ENCODE peak calls at places on chromosome 11, in ten cellular contexts. I, A, U, Y, B, E, M, O, J and D are unnamed samples.

GRCh38 chr11:10351768-10352641 is 47.1 kb downstream of the ADM start:
- DNase-seq in I (no peak), A (no peak), U (peak), Y (no peak), B (peak), E (no peak), M (peak), O (peak), J (peak), D (peak)

GRCh38 chr11:121699801-121700200 is 247.0 kb upstream of the SORL1-AS1 start:
- DNase-seq in I (no peak), A (no peak), U (no peak), Y (no peak), B (no peak), E (no peak), M (no peak), O (no peak), J (no peak), D (no peak)

GRCh38 chr11:69939551-69940245 is 120.5 kb upstream of the FGF3 start:
- DNase-seq in I (no peak), A (no peak), U (no peak), Y (no peak), B (no peak), E (no peak), M (no peak), O (no peak), J (no peak), D (peak)

GRCh38 chr11:95585071-95585751 is 204.4 kb downstream of the FAM76B start:
- DNase-seq in I (no peak), A (no peak), U (peak), Y (no peak), B (no peak), E (no peak), M (no peak), O (no peak), J (no peak), D (peak)

GRCh38 chr11:10868375-10868774 is 10.5 kb upstream of the ZBED5 start:
- DNase-seq in I (no peak), A (no peak), U (no peak), Y (no peak), B (no peak), E (no peak), M (no peak), O (no peak), J (no peak), D (peak)

GRCh38 chr11:35550374-35551036 is 25.1 kb upstream of the PAMR1 start:
- DNase-seq in I (no peak), A (no peak), U (peak), Y (no peak), B (no peak), E (no peak), M (no peak), O (no peak), J (no peak), D (peak)

GRCh38 chr11:112292785-112293407 is 32.2 kb upstream of the PLET1 start:
- DNase-seq in I (no peak), A (no peak), U (peak), Y (no peak), B (no peak), E (no peak), M (peak), O (no peak), J (peak), D (peak)

GRCh38 chr11:125871391-125872137 is 15.9 kb upstream of the HYLS1 start:
- DNase-seq in I (no peak), A (peak), U (peak), Y (no peak), B (peak), E (peak), M (no peak), O (peak), J (no peak), D (peak)

GRCh38 chr11:61871158-61871597 is 20.2 kb downstream of the FADS3 start:
- DNase-seq in I (peak), A (peak), U (peak), Y (peak), B (peak), E (peak), M (peak), O (peak), J (no peak), D (peak)

GRCh38 chr11:74272276-74272675 is 39.2 kb downstream of the P4HA3 start:
- DNase-seq in I (no peak), A (no peak), U (no peak), Y (no peak), B (no peak), E (no peak), M (no peak), O (no peak), J (no peak), D (no peak)

GRCh38 chr11:132072044-132072879 is 701.8 kb downstream of the NTM start:
- DNase-seq in I (no peak), A (no peak), U (peak), Y (no peak), B (no peak), E (no peak), M (peak), O (no peak), J (peak), D (no peak)

GRCh38 chr11:60281482-60281881 is 1.0 kb downstream of the MS4A4A start:
- DNase-seq in I (no peak), A (no peak), U (no peak), Y (no peak), B (no peak), E (no peak), M (no peak), O (no peak), J (no peak), D (no peak)

GRCh38 chr11:67071420-67072284 is 15.0 kb downstream of the RHOD start:
- DNase-seq in I (peak), A (peak), U (peak), Y (peak), B (peak), E (peak), M (peak), O (peak), J (peak), D (no peak)

GRCh38 chr11:5107285-5107684 is 30.9 kb downstream of the OR52A5 start:
- DNase-seq in I (no peak), A (no peak), U (no peak), Y (no peak), B (no peak), E (no peak), M (no peak), O (no peak), J (no peak), D (no peak)

GRCh38 chr11:64604458-64605247 is 13.6 kb downstream of the SLC22A12 start:
- DNase-seq in I (no peak), A (no peak), U (no peak), Y (no peak), B (no peak), E (no peak), M (no peak), O (no peak), J (no peak), D (no peak)

GRCh38 chr11:65844231-65844872 is 10.6 kb downstream of the SNX32 start:
- DNase-seq in I (no peak), A (no peak), U (no peak), Y (no peak), B (no peak), E (no peak), M (no peak), O (no peak), J (no peak), D (no peak)

GRCh38 chr11:66388746-66389386 is 17.3 kb upstream of the SLC29A2 start:
- DNase-seq in I (peak), A (peak), U (peak), Y (peak), B (peak), E (no peak), M (peak), O (peak), J (no peak), D (peak)

GRCh38 chr11:124961972-124962609 is 8.1 kb downstream of the CCDC15 start:
- DNase-seq in I (no peak), A (no peak), U (peak), Y (no peak), B (no peak), E (no peak), M (peak), O (peak), J (peak), D (peak)